ENCODE peak calls at places on chromosomes 2 and 18, in four cellular contexts. M is WTC11, S is K562, E is HepG2. K is an unnamed sample.

GRCh38 chr2:85796549-85797262 is 42.9 kb downstream of the ATOH8 start:
- DNase-seq in M (no peak), S (no peak), E (no peak), K (no peak)

GRCh38 chr18:9831723-9832199 is 54.0 kb upstream of the TXNDC2 start:
- DNase-seq in M (no peak), S (no peak), E (no peak), K (no peak)

GRCh38 chr2:217568289-217568985 is 434.4 kb downstream of the TNS1 start:
- DNase-seq in M (no peak), S (no peak), E (no peak), K (no peak)

GRCh38 chr2:10083692-10084566 is 3.7 kb upstream of the CYS1 start:
- DNase-seq in M (no peak), S (no peak), E (no peak), K (peak; percentile 65)

GRCh38 chr18:3207565-3207964 is 12.2 kb downstream of the MYOM1 start:
- DNase-seq in M (no peak), S (no peak), E (peak; percentile 37), K (no peak)

GRCh38 chr2:141323571-141323970 is 807.2 kb downstream of the LRP1B start:
- DNase-seq in M (no peak), S (no peak), E (no peak), K (no peak)

GRCh38 chr2:239267411-239267941 is 133.3 kb downstream of the HDAC4 start:
- DNase-seq in M (no peak), S (peak; percentile 40), E (no peak), K (peak; percentile 65)

GRCh38 chr2:61368687-61369665 is 101.9 kb downstream of the USP34 start:
- DNase-seq in M (no peak), S (no peak), E (no peak), K (no peak)

GRCh38 chr2:37456479-37456878 is 112.0 kb downstream of the QPCT start:
- DNase-seq in M (no peak), S (no peak), E (no peak), K (no peak)

GRCh38 chr18:63344263-63344662 is 22.7 kb downstream of the KDSR start:
- DNase-seq in M (no peak), S (no peak), E (no peak), K (no peak)

GRCh38 chr18:61006687-61007224 is 326.5 kb upstream of the CDH20 start:
- DNase-seq in M (no peak), S (no peak), E (no peak), K (no peak)

GRCh38 chr2:29463181-29463900 is 348.1 kb downstream of the CLIP4 start:
- DNase-seq in M (no peak), S (no peak), E (no peak), K (no peak)

GRCh38 chr18:41655074-41655473 is 300.0 kb upstream of the PIK3C3 start:
- DNase-seq in M (no peak), S (no peak), E (no peak), K (no peak)

GRCh38 chr2:96876036-96876810 is 6.3 kb upstream of the SEMA4C start:
- DNase-seq in M (no peak), S (no peak), E (no peak), K (no peak)

GRCh38 chr2:176518823-176519222 is 249.6 kb downstream of the MTX2 start:
- DNase-seq in M (peak; percentile 28), S (no peak), E (no peak), K (no peak)

GRCh38 chr18:25732862-25733261 is 357.6 kb downstream of the SS18 start:
- DNase-seq in M (no peak), S (no peak), E (no peak), K (no peak)

GRCh38 chr18:63317982-63318881 is 1.3 kb downstream of the BCL2 start:
- DNase-seq in M (peak; percentile 85), S (no peak), E (no peak), K (no peak)

GRCh38 chr2:143171817-143172216 is 42.6 kb downstream of the ARHGAP15 start:
- DNase-seq in M (no peak), S (no peak), E (no peak), K (no peak)

GRCh38 chr18:23227729-23228075 is 92.4 kb downstream of the CABLES1 start:
- DNase-seq in M (no peak), S (no peak), E (peak; percentile 32), K (no peak)

GRCh38 chr2:53520630-53520940 is 247.0 kb upstream of the CHAC2 start:
- DNase-seq in M (no peak), S (no peak), E (no peak), K (no peak)

GRCh38 chr2:128585706-128586105 is 267.0 kb upstream of the HS6ST1 start:
- DNase-seq in M (no peak), S (no peak), E (no peak), K (no peak)

GRCh38 chr18:44852818-44853217 is 172.1 kb downstream of the SETBP1 start:
- DNase-seq in M (no peak), S (no peak), E (no peak), K (no peak)

GRCh38 chr18:2822213-2822612 is 24.6 kb upstream of the EMILIN2 start:
- DNase-seq in M (no peak), S (no peak), E (no peak), K (no peak)

GRCh38 chr2:101577173-101577572 is 102.3 kb upstream of the RFX8 start:
- DNase-seq in M (no peak), S (no peak), E (no peak), K (no peak)

GRCh38 chr2:197229509-197230458 is 80.8 kb downstream of the ANKRD44 start:
- DNase-seq in M (no peak), S (no peak), E (no peak), K (no peak)

GRCh38 chr2:28387082-28387960 is 5.3 kb upstream of the FOSL2 start:
- DNase-seq in M (no peak), S (no peak), E (no peak), K (no peak)

GRCh38 chr2:36468463-36469266 is 113.1 kb downstream of the CRIM1 start:
- DNase-seq in M (no peak), S (no peak), E (no peak), K (no peak)

GRCh38 chr2:28896906-28897305 is 2.4 kb downstream of the WDR43 start:
- DNase-seq in M (no peak), S (no peak), E (no peak), K (no peak)

GRCh38 chr2:118853129-118853640 is 5.7 kb upstream of the EN1 start:
- DNase-seq in M (no peak), S (no peak), E (no peak), K (no peak)

GRCh38 chr18:49640741-49641140 is 78.9 kb downstream of the LIPG start:
- DNase-seq in M (no peak), S (no peak), E (no peak), K (no peak)

GRCh38 chr2:113012436-113013335 is 7.4 kb downstream of the IL36A start:
- DNase-seq in M (no peak), S (peak; percentile 58), E (no peak), K (no peak)

GRCh38 chr18:11946756-11947155 is 34.6 kb upstream of the IMPA2 start:
- DNase-seq in M (no peak), S (no peak), E (no peak), K (no peak)
- TF ChIP-seq CREM in M (no peak), S (no peak), E (no peak), K (no peak)

DNA sequence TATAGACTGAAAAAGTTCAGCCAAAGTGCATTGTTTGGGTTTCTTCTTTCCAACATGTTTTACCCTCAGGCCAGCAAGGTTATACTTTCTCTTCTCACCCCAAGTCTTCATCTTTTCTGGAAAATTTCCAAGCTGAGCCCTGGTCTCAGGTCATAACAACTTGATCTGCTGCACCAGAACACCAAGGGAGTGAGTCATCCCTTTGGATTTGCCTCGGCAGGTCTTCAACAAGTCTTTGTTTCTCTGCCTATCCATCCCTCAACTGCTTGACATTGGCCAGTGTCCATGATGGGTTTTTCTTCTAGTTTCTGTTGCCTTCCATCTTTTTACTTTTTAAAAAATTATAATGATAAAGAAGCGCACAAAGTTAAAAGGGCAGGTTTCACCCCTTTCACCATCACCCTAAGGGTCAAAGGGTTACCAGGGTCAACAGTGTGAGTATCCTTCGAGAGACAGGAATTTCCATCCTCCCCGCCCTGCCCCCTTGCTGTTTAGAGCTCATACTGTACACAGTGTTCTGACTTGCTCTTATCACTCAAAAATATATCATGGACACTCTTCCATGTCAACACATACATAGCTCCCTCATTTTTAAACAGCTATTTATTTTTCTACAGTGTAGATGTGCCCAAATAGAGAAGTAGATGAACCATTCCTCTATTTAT is 5.7 kb upstream of the SPATS2L start:
- DNase-seq in M (no peak), S (peak; percentile 26), E (no peak), K (no peak)
- TF ChIP-seq CREM in M (no peak), S (no peak), E (no peak), K (no peak)

DNA sequence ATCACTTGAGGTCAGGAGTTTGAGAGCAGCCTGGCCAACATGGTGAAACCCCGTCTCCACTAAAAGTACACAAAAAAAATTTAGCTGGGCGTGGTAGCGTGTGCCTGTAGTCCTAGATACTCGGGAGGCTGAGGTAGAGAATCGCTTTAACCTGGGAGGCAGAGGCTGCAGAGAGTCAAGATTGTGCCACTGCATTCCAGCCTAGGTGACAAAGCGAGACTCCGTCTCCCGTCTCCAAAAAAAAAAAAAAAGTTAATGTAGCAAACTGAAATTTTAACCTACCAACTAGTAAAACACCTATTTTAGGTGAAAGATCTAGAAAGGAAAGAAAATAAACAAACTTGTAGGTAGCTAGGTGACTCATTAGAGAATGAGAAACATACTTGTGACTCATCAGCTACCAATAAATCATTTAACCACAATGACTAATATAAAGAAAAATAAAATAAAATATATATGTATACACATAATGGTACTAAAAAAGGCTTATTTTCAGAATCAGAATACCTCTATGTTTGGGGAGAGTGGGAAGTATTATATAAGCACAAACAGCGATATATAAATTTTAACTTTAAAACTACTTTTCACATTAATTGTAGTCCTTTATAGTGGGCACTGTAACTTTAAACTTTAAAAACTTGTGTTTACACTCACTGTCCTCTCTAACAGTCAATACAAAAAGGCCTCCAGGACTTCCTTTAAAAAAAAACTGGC is 36.6 kb downstream of the DARS1 start:
- DNase-seq in M (no peak), S (no peak), E (no peak), K (no peak)
- TF ChIP-seq CREM in M (no peak), S (no peak), E (no peak), K (peak; percentile 34)

DNA sequence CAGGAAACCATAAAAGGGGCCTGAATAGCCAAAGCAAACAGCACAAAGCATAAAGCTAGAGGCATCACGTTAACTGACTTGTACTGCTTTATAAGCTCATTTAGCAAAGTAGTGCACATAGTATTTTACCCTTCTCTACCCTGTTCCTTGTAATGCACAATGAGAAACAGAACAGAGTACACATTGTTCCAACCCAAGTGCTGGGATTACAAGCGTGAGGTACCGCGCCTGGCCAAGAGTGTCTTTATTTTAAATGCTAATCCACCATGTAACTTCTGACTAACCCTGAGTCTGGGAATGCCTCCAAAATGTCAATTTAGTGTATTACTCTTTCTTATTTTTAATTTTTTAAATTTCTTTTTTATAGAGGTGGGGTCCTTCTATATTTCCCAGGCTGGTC is 46.4 kb upstream of the STON1 start:
- DNase-seq in M (no peak), S (no peak), E (no peak), K (no peak)
- TF ChIP-seq CREM in M (no peak), S (no peak), E (no peak), K (no peak)

GRCh38 chr2:218833023-218833609 is 1.5 kb upstream of the PRKAG3 start:
- DNase-seq in M (no peak), S (no peak), E (no peak), K (no peak)

GRCh38 chr2:218832520-218832919 is 917 bp upstream of the PRKAG3 start:
- DNase-seq in M (no peak), S (no peak), E (no peak), K (no peak)

GRCh38 chr2:218837495-218837894 is 5.9 kb upstream of the PRKAG3 start:
- DNase-seq in M (no peak), S (no peak), E (no peak), K (no peak)

GRCh38 chr2:218832081-218832480 is 478 bp upstream of the PRKAG3 start:
- DNase-seq in M (no peak), S (no peak), E (no peak), K (no peak)

GRCh38 chr2:218834685-218835084 is 3.1 kb upstream of the PRKAG3 start:
- DNase-seq in M (no peak), S (no peak), E (no peak), K (no peak)
- TF ChIP-seq CREM in M (no peak), S (no peak), E (no peak), K (no peak)

K was measured in GM12878.